ENCODE peak calls at places on chromosomes 6 and 20, in ten cellular contexts. One of them, this sample, is unnamed.

GRCh38 chr20:24148372-24148771 is 159.8 kb upstream of the GGTLC1 start:
- DNase-seq in foreskin fibroblast: no peak
- DNase-seq in psoas muscle: no peak
- DNase-seq in cardiac muscle cell: no peak
- DNase-seq in fibroblast of lung: no peak
- DNase-seq in fibroblast of pulmonary artery: no peak
- DNase-seq in pancreas: no peak
- DNase-seq in lower leg skin: peak
- DNase-seq in PC-3: no peak
- DNase-seq in gastrocnemius medialis: no peak
- DNase-seq in this sample: no peak

GRCh38 chr6:138403324-138403800 is 661 bp upstream of the HEBP2 start:
- DNase-seq in foreskin fibroblast: no peak
- DNase-seq in fibroblast of lung: peak
- DNase-seq in fibroblast of pulmonary artery: peak
- DNase-seq in cardiac muscle cell: peak
- DNase-seq in pancreas: peak
- DNase-seq in gastrocnemius medialis: peak
- DNase-seq in psoas muscle: peak
- DNase-seq in lower leg skin: peak
- DNase-seq in PC-3: no peak
- DNase-seq in this sample: peak

GRCh38 chr6:130794010-130794675 is 33.1 kb upstream of the SMLR1 start:
- DNase-seq in gastrocnemius medialis: no peak
- DNase-seq in lower leg skin: no peak
- DNase-seq in pancreas: no peak
- DNase-seq in psoas muscle: no peak
- DNase-seq in cardiac muscle cell: no peak
- DNase-seq in fibroblast of pulmonary artery: no peak
- DNase-seq in foreskin fibroblast: no peak
- DNase-seq in fibroblast of lung: no peak
- DNase-seq in PC-3: no peak
- DNase-seq in this sample: no peak

GRCh38 chr20:8305449-8305978 is 173.4 kb downstream of the PLCB1 start:
- DNase-seq in gastrocnemius medialis: peak
- DNase-seq in fibroblast of lung: peak
- DNase-seq in fibroblast of pulmonary artery: peak
- DNase-seq in lower leg skin: peak
- DNase-seq in cardiac muscle cell: peak
- DNase-seq in pancreas: peak
- DNase-seq in PC-3: peak
- DNase-seq in psoas muscle: no peak
- DNase-seq in foreskin fibroblast: no peak
- DNase-seq in this sample: peak

GRCh38 chr6:45607818-45608217 is 230.1 kb upstream of the SUPT3H start:
- DNase-seq in fibroblast of lung: peak
- DNase-seq in psoas muscle: no peak
- DNase-seq in gastrocnemius medialis: no peak
- DNase-seq in lower leg skin: no peak
- DNase-seq in foreskin fibroblast: no peak
- DNase-seq in pancreas: no peak
- DNase-seq in PC-3: peak
- DNase-seq in cardiac muscle cell: peak
- DNase-seq in fibroblast of pulmonary artery: peak
- DNase-seq in this sample: peak

GRCh38 chr6:31495580-31495979 is 2.4 kb upstream of the MICB start:
- DNase-seq in fibroblast of lung: peak
- DNase-seq in foreskin fibroblast: peak
- DNase-seq in psoas muscle: no peak
- DNase-seq in cardiac muscle cell: peak
- DNase-seq in pancreas: no peak
- DNase-seq in lower leg skin: no peak
- DNase-seq in PC-3: peak
- DNase-seq in gastrocnemius medialis: no peak
- DNase-seq in fibroblast of pulmonary artery: peak
- DNase-seq in this sample: peak

GRCh38 chr6:154805288-154805911 is 72.2 kb downstream of the SCAF8 start:
- DNase-seq in pancreas: no peak
- DNase-seq in psoas muscle: no peak
- DNase-seq in foreskin fibroblast: peak
- DNase-seq in cardiac muscle cell: peak
- DNase-seq in gastrocnemius medialis: no peak
- DNase-seq in fibroblast of lung: peak
- DNase-seq in fibroblast of pulmonary artery: peak
- DNase-seq in lower leg skin: no peak
- DNase-seq in PC-3: peak
- DNase-seq in this sample: peak

GRCh38 chr6:71252960-71253359 is 35.7 kb upstream of the OGFRL1 start:
- DNase-seq in cardiac muscle cell: no peak
- DNase-seq in lower leg skin: no peak
- DNase-seq in foreskin fibroblast: no peak
- DNase-seq in fibroblast of lung: no peak
- DNase-seq in gastrocnemius medialis: no peak
- DNase-seq in fibroblast of pulmonary artery: no peak
- DNase-seq in PC-3: no peak
- DNase-seq in pancreas: no peak
- DNase-seq in psoas muscle: no peak
- DNase-seq in this sample: no peak

DNA sequence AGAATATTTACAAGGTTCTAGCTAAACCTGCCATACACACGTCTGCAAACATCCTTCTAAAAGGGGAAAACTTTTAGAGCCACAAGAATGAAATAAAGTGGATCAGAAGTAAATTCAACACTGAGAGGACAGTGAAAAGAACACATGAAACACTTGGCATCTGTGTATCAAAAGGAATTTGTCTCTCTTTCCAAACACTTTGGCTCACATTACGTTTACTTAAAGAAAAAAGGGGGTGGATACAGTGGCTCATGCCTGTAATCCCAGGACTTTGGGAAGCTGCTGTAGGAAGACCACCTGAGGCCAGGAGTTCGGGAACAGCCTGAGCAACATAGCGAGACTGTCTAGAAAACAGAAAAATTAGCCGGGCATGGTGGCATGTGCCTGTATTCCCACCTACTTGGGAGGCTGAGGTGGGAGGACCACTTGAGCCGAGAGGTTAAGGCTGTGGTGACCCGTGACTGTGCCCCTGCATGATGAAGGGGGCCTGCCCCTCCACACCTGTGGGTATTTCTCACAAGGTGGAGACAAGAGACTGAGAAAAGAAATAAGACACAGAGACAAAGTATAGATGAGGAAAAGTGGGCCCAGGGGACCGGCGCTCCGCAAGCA is 35.4 kb downstream of the NINL start:
- DNase-seq in fibroblast of lung: peak
- DNase-seq in lower leg skin: no peak
- DNase-seq in gastrocnemius medialis: no peak
- DNase-seq in PC-3: peak
- DNase-seq in psoas muscle: no peak
- DNase-seq in cardiac muscle cell: peak
- DNase-seq in foreskin fibroblast: no peak
- DNase-seq in pancreas: no peak
- DNase-seq in fibroblast of pulmonary artery: peak
- DNase-seq in this sample: peak
- H3K4me3 ChIP-seq in fibroblast of lung: no peak
- H3K4me3 ChIP-seq in lower leg skin: no peak
- H3K4me3 ChIP-seq in gastrocnemius medialis: no peak
- H3K4me3 ChIP-seq in PC-3: no peak
- H3K4me3 ChIP-seq in psoas muscle: no peak
- H3K4me3 ChIP-seq in cardiac muscle cell: no peak
- H3K4me3 ChIP-seq in foreskin fibroblast: no peak
- H3K4me3 ChIP-seq in pancreas: no peak
- H3K4me3 ChIP-seq in fibroblast of pulmonary artery: no peak
- H3K4me3 ChIP-seq in this sample: no peak

GRCh38 chr20:34312544-34313217 is 9.5 kb upstream of the AHCY start:
- DNase-seq in psoas muscle: peak
- DNase-seq in gastrocnemius medialis: peak
- DNase-seq in fibroblast of lung: peak
- DNase-seq in cardiac muscle cell: peak
- DNase-seq in foreskin fibroblast: peak
- DNase-seq in PC-3: peak
- DNase-seq in fibroblast of pulmonary artery: peak
- DNase-seq in pancreas: peak
- DNase-seq in lower leg skin: peak
- DNase-seq in this sample: peak

GRCh38 chr20:34309691-34310090 is 6.5 kb upstream of the AHCY start:
- DNase-seq in pancreas: no peak
- DNase-seq in fibroblast of pulmonary artery: no peak
- DNase-seq in fibroblast of lung: no peak
- DNase-seq in cardiac muscle cell: no peak
- DNase-seq in foreskin fibroblast: no peak
- DNase-seq in gastrocnemius medialis: no peak
- DNase-seq in psoas muscle: no peak
- DNase-seq in lower leg skin: no peak
- DNase-seq in PC-3: no peak
- DNase-seq in this sample: no peak

GRCh38 chr20:34310481-34311117 is 7.4 kb upstream of the AHCY start:
- DNase-seq in cardiac muscle cell: no peak
- DNase-seq in foreskin fibroblast: no peak
- DNase-seq in gastrocnemius medialis: no peak
- DNase-seq in pancreas: no peak
- DNase-seq in PC-3: no peak
- DNase-seq in lower leg skin: no peak
- DNase-seq in psoas muscle: no peak
- DNase-seq in fibroblast of lung: no peak
- DNase-seq in fibroblast of pulmonary artery: no peak
- DNase-seq in this sample: no peak

GRCh38 chr20:34312024-34312460 is 8.9 kb upstream of the AHCY start:
- DNase-seq in cardiac muscle cell: no peak
- DNase-seq in pancreas: no peak
- DNase-seq in psoas muscle: no peak
- DNase-seq in fibroblast of lung: no peak
- DNase-seq in foreskin fibroblast: no peak
- DNase-seq in PC-3: no peak
- DNase-seq in fibroblast of pulmonary artery: no peak
- DNase-seq in lower leg skin: no peak
- DNase-seq in gastrocnemius medialis: no peak
- DNase-seq in this sample: no peak

DNA sequence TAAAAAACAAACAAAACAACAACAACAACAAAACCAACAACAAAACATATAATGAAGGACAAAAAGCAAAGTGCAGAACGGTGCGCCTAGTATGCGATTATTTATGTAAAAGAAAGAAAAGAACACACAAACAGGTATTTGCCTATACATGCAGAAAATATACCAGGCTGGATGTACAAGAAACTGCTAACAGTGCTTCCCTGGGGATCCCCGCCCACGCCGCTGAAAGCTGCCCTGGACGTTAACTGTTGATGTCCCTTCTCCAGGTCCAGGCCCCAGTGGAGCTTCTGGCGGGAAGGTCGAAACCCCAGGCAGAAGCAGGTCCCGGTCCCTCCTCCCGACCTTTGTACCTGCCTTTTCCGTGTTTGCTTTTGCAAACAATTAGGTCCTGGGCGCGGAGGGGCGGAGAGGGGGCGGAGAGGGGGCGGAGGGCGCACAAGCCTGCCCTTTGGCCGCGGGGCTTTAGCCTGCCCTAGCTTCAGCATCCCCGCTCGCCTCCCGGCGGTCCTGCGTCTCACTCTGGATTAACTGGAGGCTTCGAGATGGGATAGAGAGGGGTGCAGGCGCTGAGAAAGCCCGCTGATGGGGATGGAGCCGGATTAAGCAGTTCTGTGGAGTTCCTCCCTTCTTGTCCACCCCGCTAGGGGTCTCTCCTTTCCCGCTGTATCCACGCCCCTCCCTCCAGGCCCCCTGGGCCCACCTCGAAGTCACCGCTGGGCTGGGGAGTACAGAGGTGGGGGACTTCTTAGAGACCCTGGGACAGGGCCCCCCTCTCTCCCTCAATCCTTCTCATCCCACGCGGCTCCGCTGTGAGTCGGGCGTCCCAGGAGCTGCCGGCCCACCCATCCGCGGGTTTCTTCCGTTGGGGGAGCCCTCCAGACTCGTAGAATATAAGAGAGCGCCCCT is 8.2 kb upstream of the AHCY start:
- DNase-seq in gastrocnemius medialis: no peak
- DNase-seq in fibroblast of pulmonary artery: no peak
- DNase-seq in fibroblast of lung: no peak
- DNase-seq in PC-3: no peak
- DNase-seq in cardiac muscle cell: peak
- DNase-seq in lower leg skin: no peak
- DNase-seq in foreskin fibroblast: no peak
- DNase-seq in pancreas: peak
- DNase-seq in psoas muscle: no peak
- DNase-seq in this sample: peak
- TF ChIP-seq CTCF in gastrocnemius medialis: no peak
- TF ChIP-seq CTCF in fibroblast of pulmonary artery: peak
- TF ChIP-seq CTCF in fibroblast of lung: peak
- TF ChIP-seq CTCF in PC-3: peak
- TF ChIP-seq CTCF in cardiac muscle cell: peak
- TF ChIP-seq CTCF in lower leg skin: no peak
- TF ChIP-seq CTCF in foreskin fibroblast: no peak
- TF ChIP-seq CTCF in pancreas: no peak
- TF ChIP-seq CTCF in psoas muscle: no peak
- TF ChIP-seq CTCF in this sample: peak

GRCh38 chr20:35617397-35618031 is 1.9 kb downstream of the SPAG4 start:
- DNase-seq in PC-3: peak
- DNase-seq in pancreas: peak
- DNase-seq in gastrocnemius medialis: peak
- DNase-seq in foreskin fibroblast: peak
- DNase-seq in psoas muscle: peak
- DNase-seq in fibroblast of lung: peak
- DNase-seq in fibroblast of pulmonary artery: peak
- DNase-seq in lower leg skin: peak
- DNase-seq in cardiac muscle cell: peak
- DNase-seq in this sample: peak

GRCh38 chr20:35618372-35619131 is 2.9 kb downstream of the SPAG4 start:
- DNase-seq in lower leg skin: peak
- DNase-seq in PC-3: peak
- DNase-seq in pancreas: no peak
- DNase-seq in gastrocnemius medialis: no peak
- DNase-seq in foreskin fibroblast: no peak
- DNase-seq in fibroblast of pulmonary artery: peak
- DNase-seq in cardiac muscle cell: peak
- DNase-seq in fibroblast of lung: peak
- DNase-seq in psoas muscle: no peak
- DNase-seq in this sample: peak

GRCh38 chr20:35618032-35618371 is 2.4 kb downstream of the SPAG4 start:
- DNase-seq in foreskin fibroblast: no peak
- DNase-seq in cardiac muscle cell: no peak
- DNase-seq in pancreas: no peak
- DNase-seq in gastrocnemius medialis: no peak
- DNase-seq in psoas muscle: no peak
- DNase-seq in PC-3: no peak
- DNase-seq in fibroblast of lung: no peak
- DNase-seq in fibroblast of pulmonary artery: no peak
- DNase-seq in lower leg skin: no peak
- DNase-seq in this sample: no peak

GRCh38 chr20:35620818-35621559 is 5.4 kb downstream of the SPAG4 start:
- DNase-seq in lower leg skin: no peak
- DNase-seq in cardiac muscle cell: no peak
- DNase-seq in foreskin fibroblast: no peak
- DNase-seq in fibroblast of lung: no peak
- DNase-seq in fibroblast of pulmonary artery: no peak
- DNase-seq in psoas muscle: no peak
- DNase-seq in gastrocnemius medialis: no peak
- DNase-seq in PC-3: no peak
- DNase-seq in pancreas: no peak
- DNase-seq in this sample: no peak

DNA sequence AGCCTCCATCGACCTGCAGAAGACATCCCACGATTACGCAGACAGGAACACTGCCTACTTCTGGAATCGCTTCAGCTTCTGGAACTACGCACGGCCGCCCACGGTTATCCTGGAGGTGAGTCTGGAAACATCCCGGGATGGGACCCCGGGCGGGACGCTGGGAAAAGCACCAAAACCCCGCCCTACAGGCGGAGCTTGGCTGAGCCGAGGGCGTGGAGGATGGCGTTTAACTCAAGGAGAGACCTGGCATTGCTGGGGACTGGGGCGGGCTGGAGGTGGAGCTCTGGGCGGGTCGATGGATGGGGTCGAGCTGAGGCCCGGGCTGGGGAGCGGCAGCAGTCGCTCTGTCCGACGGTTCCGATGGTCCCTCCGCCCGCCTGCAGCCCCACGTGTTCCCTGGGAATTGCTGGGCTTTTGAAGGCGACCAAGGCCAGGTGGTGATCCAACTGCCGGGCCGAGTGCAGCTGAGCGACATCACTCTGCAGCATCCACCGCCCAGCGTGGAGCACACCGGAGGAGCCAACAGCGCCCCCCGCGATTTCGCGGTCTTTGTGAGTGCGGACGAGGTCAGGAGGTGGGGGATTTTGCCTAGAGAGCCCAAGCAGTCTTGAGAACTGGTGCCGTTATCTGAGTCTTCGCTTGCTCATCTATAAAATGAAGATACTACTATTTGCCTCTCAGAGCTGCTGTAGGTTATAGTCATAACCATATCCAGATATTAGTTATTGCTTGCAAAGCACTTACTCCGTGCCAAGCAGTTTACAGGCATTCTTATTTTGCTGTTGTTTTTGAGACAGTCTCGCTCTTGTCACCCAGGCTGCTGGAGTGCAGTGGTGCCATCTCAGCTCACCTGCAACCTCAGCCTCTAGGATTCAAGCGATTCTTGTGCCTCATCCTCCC is 3.8 kb downstream of the SPAG4 start:
- DNase-seq in gastrocnemius medialis: peak
- DNase-seq in pancreas: peak
- DNase-seq in cardiac muscle cell: peak
- DNase-seq in lower leg skin: peak
- DNase-seq in fibroblast of lung: peak
- DNase-seq in foreskin fibroblast: peak
- DNase-seq in PC-3: peak
- DNase-seq in psoas muscle: peak
- DNase-seq in fibroblast of pulmonary artery: peak
- DNase-seq in this sample: peak
- H3K4me3 ChIP-seq in gastrocnemius medialis: peak
- H3K4me3 ChIP-seq in pancreas: no peak
- H3K4me3 ChIP-seq in cardiac muscle cell: peak
- H3K4me3 ChIP-seq in lower leg skin: peak
- H3K4me3 ChIP-seq in fibroblast of lung: peak
- H3K4me3 ChIP-seq in foreskin fibroblast: peak
- H3K4me3 ChIP-seq in PC-3: peak
- H3K4me3 ChIP-seq in psoas muscle: peak
- H3K4me3 ChIP-seq in fibroblast of pulmonary artery: peak
- H3K4me3 ChIP-seq in this sample: peak

GRCh38 chr6:107077710-107078109 is 37.6 kb downstream of the BEND3 start:
- DNase-seq in pancreas: no peak
- DNase-seq in psoas muscle: no peak
- DNase-seq in foreskin fibroblast: no peak
- DNase-seq in lower leg skin: no peak
- DNase-seq in cardiac muscle cell: no peak
- DNase-seq in fibroblast of pulmonary artery: no peak
- DNase-seq in gastrocnemius medialis: no peak
- DNase-seq in fibroblast of lung: no peak
- DNase-seq in PC-3: no peak
- DNase-seq in this sample: no peak

GRCh38 chr6:107079429-107079828 is 35.9 kb downstream of the BEND3 start:
- DNase-seq in fibroblast of lung: no peak
- DNase-seq in foreskin fibroblast: no peak
- DNase-seq in pancreas: no peak
- DNase-seq in fibroblast of pulmonary artery: no peak
- DNase-seq in PC-3: no peak
- DNase-seq in psoas muscle: no peak
- DNase-seq in lower leg skin: no peak
- DNase-seq in gastrocnemius medialis: no peak
- DNase-seq in cardiac muscle cell: no peak
- DNase-seq in this sample: no peak

GRCh38 chr6:107082045-107082444 is 33.3 kb downstream of the BEND3 start:
- DNase-seq in pancreas: no peak
- DNase-seq in fibroblast of lung: no peak
- DNase-seq in foreskin fibroblast: peak
- DNase-seq in lower leg skin: no peak
- DNase-seq in PC-3: no peak
- DNase-seq in gastrocnemius medialis: no peak
- DNase-seq in fibroblast of pulmonary artery: no peak
- DNase-seq in psoas muscle: no peak
- DNase-seq in cardiac muscle cell: peak
- DNase-seq in this sample: peak

GRCh38 chr6:107083047-107083768 is 32.1 kb downstream of the BEND3 start:
- DNase-seq in cardiac muscle cell: no peak
- DNase-seq in PC-3: no peak
- DNase-seq in psoas muscle: no peak
- DNase-seq in lower leg skin: no peak
- DNase-seq in foreskin fibroblast: no peak
- DNase-seq in fibroblast of lung: no peak
- DNase-seq in pancreas: no peak
- DNase-seq in fibroblast of pulmonary artery: no peak
- DNase-seq in gastrocnemius medialis: no peak
- DNase-seq in this sample: no peak

GRCh38 chr6:107080036-107080435 is 35.3 kb downstream of the BEND3 start:
- DNase-seq in gastrocnemius medialis: no peak
- DNase-seq in fibroblast of pulmonary artery: no peak
- DNase-seq in foreskin fibroblast: no peak
- DNase-seq in psoas muscle: no peak
- DNase-seq in fibroblast of lung: no peak
- DNase-seq in PC-3: peak
- DNase-seq in lower leg skin: peak
- DNase-seq in pancreas: no peak
- DNase-seq in cardiac muscle cell: no peak
- DNase-seq in this sample: no peak
- TF ChIP-seq CTCF in gastrocnemius medialis: no peak
- TF ChIP-seq CTCF in fibroblast of pulmonary artery: peak
- TF ChIP-seq CTCF in foreskin fibroblast: no peak
- TF ChIP-seq CTCF in psoas muscle: no peak
- TF ChIP-seq CTCF in fibroblast of lung: no peak
- TF ChIP-seq CTCF in PC-3: no peak
- TF ChIP-seq CTCF in lower leg skin: no peak
- TF ChIP-seq CTCF in pancreas: no peak
- TF ChIP-seq CTCF in cardiac muscle cell: peak
- TF ChIP-seq CTCF in this sample: peak